ENCODE peak calls at places on chromosomes 7 and 10, in seven cellular contexts. One of them, this sample, is unnamed.

GRCh38 chr10:78919111-78919966 is 149.4 kb upstream of the ZMIZ1 start:
- DNase-seq in OCI-LY7: no peak
- DNase-seq in prostate gland: no peak
- DNase-seq in mesothelial cell of epicardium: no peak
- DNase-seq in endothelial cell: no peak
- DNase-seq in tibial artery: no peak
- DNase-seq in vagina: no peak
- DNase-seq in this sample: no peak

GRCh38 chr10:122242266-122242665 is 28.8 kb upstream of the BTBD16 start:
- DNase-seq in OCI-LY7: no peak
- DNase-seq in prostate gland: no peak
- DNase-seq in mesothelial cell of epicardium: no peak
- DNase-seq in endothelial cell: no peak
- DNase-seq in tibial artery: no peak
- DNase-seq in vagina: no peak
- DNase-seq in this sample: no peak

GRCh38 chr10:133359554-133359971 is 1.7 kb upstream of the FUOM start:
- DNase-seq in OCI-LY7: no peak
- DNase-seq in prostate gland: peak; percentile 37
- DNase-seq in mesothelial cell of epicardium: no peak
- DNase-seq in endothelial cell: no peak
- DNase-seq in tibial artery: no peak
- DNase-seq in vagina: no peak
- DNase-seq in this sample: no peak

GRCh38 chr7:149005427-149006344 is 22.6 kb downstream of the PDIA4 start:
- DNase-seq in OCI-LY7: peak; percentile 85
- DNase-seq in prostate gland: peak; percentile 75
- DNase-seq in mesothelial cell of epicardium: peak; percentile 60
- DNase-seq in endothelial cell: peak; percentile 78
- DNase-seq in tibial artery: peak; percentile 80
- DNase-seq in vagina: no peak
- DNase-seq in this sample: peak; percentile 68

GRCh38 chr10:120789292-120789691 is 61.9 kb upstream of the WDR11 start:
- DNase-seq in OCI-LY7: no peak
- DNase-seq in prostate gland: no peak
- DNase-seq in mesothelial cell of epicardium: no peak
- DNase-seq in endothelial cell: no peak
- DNase-seq in tibial artery: no peak
- DNase-seq in vagina: no peak
- DNase-seq in this sample: no peak

GRCh38 chr7:43844257-43844656 is 25.1 kb downstream of the MRPS24 start:
- DNase-seq in OCI-LY7: no peak
- DNase-seq in prostate gland: no peak
- DNase-seq in mesothelial cell of epicardium: no peak
- DNase-seq in endothelial cell: no peak
- DNase-seq in tibial artery: no peak
- DNase-seq in vagina: no peak
- DNase-seq in this sample: no peak

GRCh38 chr7:91435386-91436059 is 171.3 kb downstream of the FZD1 start:
- DNase-seq in OCI-LY7: no peak
- DNase-seq in prostate gland: no peak
- DNase-seq in mesothelial cell of epicardium: no peak
- DNase-seq in endothelial cell: no peak
- DNase-seq in tibial artery: no peak
- DNase-seq in vagina: no peak
- DNase-seq in this sample: peak; percentile 73

GRCh38 chr7:44853391-44853790 is 5.5 kb upstream of the H2AZ2 start:
- DNase-seq in OCI-LY7: no peak
- DNase-seq in prostate gland: no peak
- DNase-seq in mesothelial cell of epicardium: no peak
- DNase-seq in endothelial cell: no peak
- DNase-seq in tibial artery: no peak
- DNase-seq in vagina: no peak
- DNase-seq in this sample: no peak

GRCh38 chr7:80134105-80134535 is 511 bp upstream of the GNAI1 start:
- DNase-seq in OCI-LY7: no peak
- DNase-seq in prostate gland: peak; percentile 74
- DNase-seq in mesothelial cell of epicardium: no peak
- DNase-seq in endothelial cell: no peak
- DNase-seq in tibial artery: peak; percentile 73
- DNase-seq in vagina: no peak
- DNase-seq in this sample: no peak

GRCh38 chr7:134374791-134375190 is 58.1 kb upstream of the SLC35B4 start:
- DNase-seq in OCI-LY7: no peak
- DNase-seq in prostate gland: no peak
- DNase-seq in mesothelial cell of epicardium: no peak
- DNase-seq in endothelial cell: no peak
- DNase-seq in tibial artery: no peak
- DNase-seq in vagina: no peak
- DNase-seq in this sample: no peak

GRCh38 chr7:35967366-35968139 is 166.7 kb downstream of the SEPTIN7 start:
- DNase-seq in OCI-LY7: no peak
- DNase-seq in prostate gland: no peak
- DNase-seq in mesothelial cell of epicardium: no peak
- DNase-seq in endothelial cell: no peak
- DNase-seq in tibial artery: no peak
- DNase-seq in vagina: no peak
- DNase-seq in this sample: no peak

GRCh38 chr10:124539935-124540641 is 78.5 kb downstream of the LHPP start:
- DNase-seq in OCI-LY7: peak; percentile 96
- DNase-seq in prostate gland: peak; percentile 46
- DNase-seq in mesothelial cell of epicardium: peak; percentile 51
- DNase-seq in endothelial cell: peak; percentile 85
- DNase-seq in tibial artery: peak; percentile 38
- DNase-seq in vagina: no peak
- DNase-seq in this sample: peak; percentile 33

GRCh38 chr7:130884437-130885417 is 150.7 kb upstream of the KLF14 start:
- DNase-seq in OCI-LY7: no peak
- DNase-seq in prostate gland: no peak
- DNase-seq in mesothelial cell of epicardium: no peak
- DNase-seq in endothelial cell: no peak
- DNase-seq in tibial artery: no peak
- DNase-seq in vagina: no peak
- DNase-seq in this sample: peak; percentile 59

GRCh38 chr10:34723746-34724145 is 91.3 kb downstream of the PARD3 start:
- DNase-seq in OCI-LY7: no peak
- DNase-seq in prostate gland: peak; percentile 33
- DNase-seq in mesothelial cell of epicardium: no peak
- DNase-seq in endothelial cell: peak; percentile 26
- DNase-seq in tibial artery: peak; percentile 38
- DNase-seq in vagina: no peak
- DNase-seq in this sample: peak; percentile 82

GRCh38 chr10:112271982-112272381 is 11.2 kb upstream of the TECTB start:
- DNase-seq in OCI-LY7: no peak
- DNase-seq in prostate gland: no peak
- DNase-seq in mesothelial cell of epicardium: no peak
- DNase-seq in endothelial cell: no peak
- DNase-seq in tibial artery: no peak
- DNase-seq in vagina: no peak
- DNase-seq in this sample: peak; percentile 86

GRCh38 chr10:50395279-50395678 is 144.0 kb upstream of the ASAH2 start:
- DNase-seq in OCI-LY7: no peak
- DNase-seq in prostate gland: no peak
- DNase-seq in mesothelial cell of epicardium: no peak
- DNase-seq in endothelial cell: no peak
- DNase-seq in tibial artery: peak; percentile 54
- DNase-seq in vagina: no peak
- DNase-seq in this sample: peak; percentile 93

GRCh38 chr7:129188372-129188891 is at the start of gene SMO:
- DNase-seq in OCI-LY7: no peak
- DNase-seq in prostate gland: no peak
- DNase-seq in mesothelial cell of epicardium: peak; percentile 77
- DNase-seq in endothelial cell: peak; percentile 57
- DNase-seq in tibial artery: peak; percentile 42
- DNase-seq in vagina: no peak
- DNase-seq in this sample: no peak

GRCh38 chr10:132446661-132447445 is 49.9 kb downstream of the PWWP2B start:
- DNase-seq in OCI-LY7: peak; percentile 89
- DNase-seq in prostate gland: peak; percentile 49
- DNase-seq in mesothelial cell of epicardium: no peak
- DNase-seq in endothelial cell: peak; percentile 55
- DNase-seq in tibial artery: no peak
- DNase-seq in vagina: no peak
- DNase-seq in this sample: peak; percentile 14

GRCh38 chr10:110215751-110216150 is 8.3 kb downstream of the MXI1 start:
- DNase-seq in OCI-LY7: no peak
- DNase-seq in prostate gland: no peak
- DNase-seq in mesothelial cell of epicardium: no peak
- DNase-seq in endothelial cell: no peak
- DNase-seq in tibial artery: no peak
- DNase-seq in vagina: no peak
- DNase-seq in this sample: no peak

GRCh38 chr7:34991938-34992840 is 45.1 kb downstream of the DPY19L1 start:
- DNase-seq in OCI-LY7: no peak
- DNase-seq in prostate gland: no peak
- DNase-seq in mesothelial cell of epicardium: no peak
- DNase-seq in endothelial cell: no peak
- DNase-seq in tibial artery: no peak
- DNase-seq in vagina: no peak
- DNase-seq in this sample: peak; percentile 44

GRCh38 chr7:47377741-47378140 is 204.2 kb downstream of the TNS3 start:
- DNase-seq in OCI-LY7: no peak
- DNase-seq in prostate gland: no peak
- DNase-seq in mesothelial cell of epicardium: no peak
- DNase-seq in endothelial cell: no peak
- DNase-seq in tibial artery: no peak
- DNase-seq in vagina: no peak
- DNase-seq in this sample: no peak

GRCh38 chr10:52864459-52865106 is 92.0 kb upstream of the MBL2 start:
- DNase-seq in OCI-LY7: no peak
- DNase-seq in prostate gland: peak; percentile 14
- DNase-seq in mesothelial cell of epicardium: no peak
- DNase-seq in endothelial cell: no peak
- DNase-seq in tibial artery: no peak
- DNase-seq in vagina: no peak
- DNase-seq in this sample: peak; percentile 64

GRCh38 chr10:131002031-131002861 is 309.3 kb downstream of the TCERG1L start:
- DNase-seq in OCI-LY7: no peak
- DNase-seq in prostate gland: no peak
- DNase-seq in mesothelial cell of epicardium: no peak
- DNase-seq in endothelial cell: no peak
- DNase-seq in tibial artery: no peak
- DNase-seq in vagina: peak; percentile 54
- DNase-seq in this sample: no peak
- TF ChIP-seq CTCF in OCI-LY7: no peak
- TF ChIP-seq CTCF in prostate gland: no peak
- TF ChIP-seq CTCF in mesothelial cell of epicardium: no peak
- TF ChIP-seq CTCF in endothelial cell: no peak
- TF ChIP-seq CTCF in tibial artery: no peak
- TF ChIP-seq CTCF in vagina: no peak
- TF ChIP-seq CTCF in this sample: no peak

DNA sequence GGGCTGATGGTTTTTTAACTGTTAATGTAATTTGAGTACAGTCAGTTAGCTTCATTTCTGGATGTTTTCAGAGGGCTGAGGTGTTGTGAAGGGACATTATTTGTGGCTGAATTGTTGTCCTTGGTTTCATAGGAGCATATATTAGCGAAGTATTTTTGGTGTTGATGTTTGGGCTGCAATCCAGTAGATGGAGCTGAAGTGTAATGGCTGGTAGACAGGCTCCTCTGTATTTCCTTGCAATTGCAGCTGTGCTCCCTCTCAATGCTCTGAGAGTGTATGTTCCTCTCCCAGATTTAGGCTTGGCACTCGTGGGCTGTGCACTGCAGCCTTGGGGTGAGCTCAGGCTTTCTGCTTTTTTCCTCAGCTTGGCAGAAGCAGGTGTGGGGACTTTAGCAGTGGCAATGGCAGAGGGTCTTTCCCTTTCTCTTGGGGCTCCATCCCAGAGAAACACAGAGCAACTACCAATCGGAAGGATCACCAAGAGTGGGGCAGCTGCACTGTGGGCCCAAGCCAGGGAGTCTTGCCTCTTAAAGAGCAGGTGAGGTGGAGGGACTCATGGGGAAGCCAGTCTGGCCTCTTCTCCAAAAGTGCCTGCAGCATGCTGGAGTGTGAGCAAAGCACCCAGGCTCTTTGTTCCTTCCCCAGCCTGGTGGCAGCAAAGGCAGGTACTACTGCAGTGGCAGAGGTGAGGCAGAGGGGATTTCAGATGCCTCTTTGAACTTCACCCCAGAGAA is 544.4 kb downstream of the SH2D4B start:
- DNase-seq in OCI-LY7: peak; percentile 5
- DNase-seq in prostate gland: no peak
- DNase-seq in mesothelial cell of epicardium: no peak
- DNase-seq in endothelial cell: no peak
- DNase-seq in tibial artery: no peak
- DNase-seq in vagina: no peak
- DNase-seq in this sample: no peak
- TF ChIP-seq CTCF in OCI-LY7: peak; percentile 56
- TF ChIP-seq CTCF in prostate gland: no peak
- TF ChIP-seq CTCF in mesothelial cell of epicardium: no peak
- TF ChIP-seq CTCF in endothelial cell: no peak
- TF ChIP-seq CTCF in tibial artery: no peak
- TF ChIP-seq CTCF in vagina: no peak
- TF ChIP-seq CTCF in this sample: no peak

DNA sequence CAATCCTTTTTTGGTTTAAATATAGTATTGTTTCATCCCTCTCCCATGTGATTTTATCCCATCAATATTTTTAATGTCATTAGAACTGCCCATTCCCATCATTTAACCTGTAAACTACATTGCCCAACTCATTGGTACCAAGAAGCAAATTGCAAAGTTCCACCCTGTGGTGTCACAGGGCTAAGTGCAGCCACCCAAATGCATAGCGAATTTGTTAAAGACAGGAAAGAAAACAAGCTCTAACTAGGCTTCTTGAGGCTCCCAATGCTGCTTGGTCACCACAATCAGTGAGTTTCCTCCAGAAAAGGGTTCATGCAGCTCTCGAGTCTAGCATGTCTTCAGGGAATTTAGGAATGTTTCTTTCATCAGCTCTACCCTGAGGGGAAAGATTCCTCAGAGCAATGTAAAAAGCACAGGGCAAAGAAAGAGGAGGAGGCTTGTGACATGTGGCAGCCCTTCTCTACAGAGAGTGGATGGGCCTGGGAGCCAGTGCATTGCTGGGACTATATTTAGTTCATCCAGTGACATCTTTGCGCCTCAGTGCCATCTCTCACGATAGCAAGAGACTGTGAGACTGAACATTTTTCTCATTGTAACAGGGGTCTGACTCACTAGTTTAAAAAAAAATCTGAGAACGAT is 58.1 kb downstream of the CAV1 start:
- DNase-seq in OCI-LY7: no peak
- DNase-seq in prostate gland: no peak
- DNase-seq in mesothelial cell of epicardium: no peak
- DNase-seq in endothelial cell: no peak
- DNase-seq in tibial artery: peak; percentile 42
- DNase-seq in vagina: no peak
- DNase-seq in this sample: peak; percentile 89
- TF ChIP-seq CTCF in OCI-LY7: no peak
- TF ChIP-seq CTCF in prostate gland: no peak
- TF ChIP-seq CTCF in mesothelial cell of epicardium: no peak
- TF ChIP-seq CTCF in endothelial cell: no peak
- TF ChIP-seq CTCF in tibial artery: no peak
- TF ChIP-seq CTCF in vagina: no peak
- TF ChIP-seq CTCF in this sample: no peak

DNA sequence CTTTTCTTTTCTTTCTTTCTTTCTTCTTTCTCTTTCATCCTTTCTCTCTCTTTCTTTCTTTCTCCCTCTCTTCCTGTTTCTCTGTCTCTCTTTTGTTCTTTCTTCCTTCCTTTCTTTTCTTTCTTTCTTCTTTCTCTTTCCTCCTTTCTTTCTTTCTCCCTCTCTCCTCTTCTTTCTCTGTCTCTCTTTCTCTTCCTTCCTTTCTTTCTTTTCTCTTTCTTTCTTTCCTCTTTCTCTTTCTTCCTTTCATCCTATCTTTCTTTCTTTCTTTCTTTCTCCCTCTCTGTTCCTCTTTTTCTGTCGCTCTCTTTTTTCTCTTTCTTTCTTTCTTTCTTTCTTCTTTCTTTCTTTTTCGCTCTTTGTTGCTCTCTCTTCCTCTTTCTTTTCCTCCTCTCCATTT is 1149.2 kb upstream of the AUTS2 start:
- DNase-seq in OCI-LY7: no peak
- DNase-seq in prostate gland: no peak
- DNase-seq in mesothelial cell of epicardium: no peak
- DNase-seq in endothelial cell: no peak
- DNase-seq in tibial artery: no peak
- DNase-seq in vagina: no peak
- DNase-seq in this sample: no peak
- TF ChIP-seq CTCF in OCI-LY7: no peak
- TF ChIP-seq CTCF in prostate gland: no peak
- TF ChIP-seq CTCF in mesothelial cell of epicardium: no peak
- TF ChIP-seq CTCF in endothelial cell: no peak
- TF ChIP-seq CTCF in tibial artery: no peak
- TF ChIP-seq CTCF in vagina: no peak
- TF ChIP-seq CTCF in this sample: no peak

This sample was measured in fibroblast of mammary gland.